ENCODE peak calls at places on chromosome 21, in five cellular contexts. J is sigmoid colon, P is dorsolateral prefrontal cortex, U is fibroblast of pulmonary artery, B is Calu3. W is an unnamed sample.

GRCh38 chr21:40143822-40144525 is 276.7 kb downstream of the PCP4 start:
- DNase-seq in P (peak), U (peak), B (peak), J (no peak), W (peak)

GRCh38 chr21:18170221-18170620 is 74.4 kb upstream of the CHODL start:
- DNase-seq in B (no peak), J (no peak), U (no peak), P (no peak), W (no peak)

GRCh38 chr21:15732290-15732995 is 2.7 kb downstream of the USP25 start:
- DNase-seq in B (no peak), P (no peak), U (peak), J (no peak), W (no peak)

GRCh38 chr21:28762357-28762735 is 230.3 kb downstream of the LTN1 start:
- DNase-seq in P (no peak), U (no peak), J (no peak), B (no peak), W (no peak)

GRCh38 chr21:28770867-28771661 is 221.6 kb downstream of the LTN1 start:
- DNase-seq in P (no peak), B (no peak), U (peak), J (peak), W (no peak)

GRCh38 chr21:42215942-42216725 is 2.8 kb upstream of the ABCG1 start:
- DNase-seq in P (no peak), U (no peak), J (no peak), B (no peak), W (no peak)

GRCh38 chr21:43303240-43304178 is 123.4 kb downstream of the SIK1 start:
- DNase-seq in U (no peak), B (no peak), P (no peak), J (peak), W (no peak)

GRCh38 chr21:43884012-43884860 is 19.2 kb downstream of the AGPAT3 start:
- DNase-seq in J (no peak), P (peak), U (peak), B (peak), W (no peak)

GRCh38 chr21:35048183-35048601 is 910 bp downstream of the RUNX1 start:
- DNase-seq in B (peak), P (no peak), U (no peak), J (no peak), W (no peak)

GRCh38 chr21:29436143-29436542 is 137.4 kb downstream of the BACH1 start:
- DNase-seq in U (peak), J (no peak), B (no peak), P (no peak), W (no peak)

GRCh38 chr21:17371470-17371869 is 141.4 kb upstream of the CXADR start:
- DNase-seq in U (peak), P (no peak), B (no peak), J (no peak), W (no peak)

GRCh38 chr21:42101246-42101645 is 30.1 kb downstream of the UMODL1 start:
- DNase-seq in B (no peak), U (no peak), P (no peak), J (no peak), W (no peak)

GRCh38 chr21:26170471-26171309 is at the start of gene APP:
- DNase-seq in P (peak), B (peak), U (peak), J (peak), W (peak)

GRCh38 chr21:26171310-26172100 is 935 bp upstream of the APP start:
- DNase-seq in J (no peak), P (no peak), B (no peak), U (no peak), W (no peak)

GRCh38 chr21:26169611-26170470 is 729 bp downstream of the APP start:
- DNase-seq in U (peak), B (peak), J (peak), P (peak), W (peak)

GRCh38 chr21:26167593-26167992 is 3.0 kb downstream of the APP start:
- DNase-seq in J (no peak), P (no peak), B (no peak), U (no peak), W (no peak)

GRCh38 chr21:26169061-26169610 is 1.4 kb downstream of the APP start:
- DNase-seq in B (peak), J (peak), U (peak), P (peak), W (peak)
- TF ChIP-seq CTCF in B (peak), J (peak), U (peak), P (peak), W (peak)

GRCh38 chr21:45184869-45185268 is 102.8 kb downstream of the POFUT2 start:
- DNase-seq in B (no peak), U (no peak), J (no peak), P (no peak), W (no peak)

GRCh38 chr21:45187646-45188045 is 100.0 kb downstream of the POFUT2 start:
- DNase-seq in J (no peak), U (peak), P (no peak), B (no peak), W (no peak)

GRCh38 chr21:45186709-45187108 is 101.0 kb downstream of the POFUT2 start:
- DNase-seq in J (no peak), U (no peak), B (no peak), P (no peak), W (no peak)

GRCh38 chr21:45192332-45192731 is 95.4 kb downstream of the POFUT2 start:
- DNase-seq in P (no peak), B (no peak), U (no peak), J (no peak), W (no peak)

DNA sequence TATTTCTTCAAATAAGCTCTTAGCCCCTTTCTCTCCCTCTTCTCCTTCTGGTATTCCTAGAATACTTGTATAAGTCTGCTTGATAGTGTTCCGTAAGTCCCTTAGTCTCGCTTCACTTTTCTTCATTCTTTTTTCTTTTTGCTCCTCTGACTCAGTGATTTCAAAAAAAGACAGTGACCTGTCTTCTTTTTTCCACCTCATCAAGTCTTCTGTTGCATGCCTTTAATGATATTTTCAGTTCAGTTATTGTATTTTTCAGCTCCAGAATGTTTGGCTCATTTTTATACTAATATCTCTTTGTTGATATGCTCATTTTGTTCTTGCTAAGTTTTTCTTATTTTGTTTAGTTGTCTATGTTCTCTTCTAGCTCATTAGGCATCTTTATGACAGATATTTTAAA is 97.7 kb downstream of the POFUT2 start:
- DNase-seq in P (no peak), U (no peak), J (no peak), B (no peak), W (no peak)
- TF ChIP-seq CTCF in P (no peak), U (no peak), J (no peak), B (no peak), W (no peak)

GRCh38 chr21:26708223-26708800 is 135.2 kb upstream of the CYYR1 start:
- DNase-seq in U (no peak), J (no peak), B (no peak), P (no peak), W (no peak)
- TF ChIP-seq CTCF in U (no peak), J (no peak), B (no peak), P (no peak), W (no peak)

GRCh38 chr21:36803801-36804452 is 105.0 kb downstream of the SIM2 start:
- DNase-seq in P (no peak), U (no peak), B (no peak), J (no peak), W (no peak)
- TF ChIP-seq CTCF in P (no peak), U (no peak), B (no peak), J (no peak), W (no peak)

W was measured in progenitor cell of endocrine pancreas.